ENCODE peak calls at places on chromosomes 1 and 21, in eight cellular contexts. Z is effector memory CD8-positive, alpha-beta T cell; X is EL; V is ureter; L is Panc1; S is NCI-H2081; W is activated gamma-delta T cell treated with Interleukin-2 at 50 U/mL for 16 hours; A is activated CD4-positive, alpha-beta T cell treated with anti-CD3 and anti-CD28 coated beads for 36 hours. R is an unnamed sample.

GRCh38 chr1:156551866-156552265 is 20.5 kb downstream of the IQGAP3 start:
- DNase-seq in X (peak), A (no peak), S (no peak), V (no peak), L (peak), Z (no peak), W (no peak), R (no peak)

GRCh38 chr1:101207891-101208290 is 28.9 kb upstream of the S1PR1 start:
- DNase-seq in L (no peak), X (no peak), S (no peak), W (no peak), Z (no peak), A (no peak), V (no peak), R (no peak)

GRCh38 chr1:21143752-21144151 is 32.9 kb downstream of the EIF4G3 start:
- DNase-seq in W (no peak), A (no peak), V (no peak), X (no peak), S (no peak), L (no peak), Z (no peak), R (no peak)

GRCh38 chr21:44425895-44426662 is 29.2 kb upstream of the LRRC3 start:
- DNase-seq in V (peak), S (no peak), X (no peak), A (no peak), Z (no peak), W (no peak), L (no peak), R (no peak)

GRCh38 chr1:17488977-17489739 is 49.7 kb upstream of the RCC2 start:
- DNase-seq in W (no peak), A (no peak), S (no peak), V (no peak), Z (no peak), L (no peak), X (no peak), R (no peak)

GRCh38 chr1:235708390-235708962 is 58.9 kb upstream of the GNG4 start:
- DNase-seq in W (no peak), S (peak), L (peak), A (peak), V (no peak), Z (no peak), X (peak), R (no peak)

GRCh38 chr1:25017436-25018109 is 87.5 kb upstream of the RUNX3 start:
- DNase-seq in V (no peak), L (no peak), W (no peak), Z (no peak), S (no peak), A (peak), X (peak), R (no peak)

GRCh38 chr1:171913385-171913784 is 72.1 kb downstream of the DNM3 start:
- DNase-seq in L (no peak), X (peak), A (no peak), W (no peak), S (peak), Z (no peak), V (no peak), R (no peak)

GRCh38 chr1:59560807-59561450 is 253.8 kb upstream of the HOOK1 start:
- DNase-seq in S (no peak), W (no peak), V (no peak), X (no peak), A (no peak), Z (no peak), L (no peak), R (no peak)

GRCh38 chr1:49995734-49996133 is 28.0 kb downstream of the AGBL4 start:
- DNase-seq in W (no peak), V (no peak), S (no peak), L (no peak), A (no peak), X (no peak), Z (no peak), R (no peak)

GRCh38 chr1:8651236-8651890 is 166.1 kb downstream of the RERE start:
- DNase-seq in V (no peak), Z (no peak), W (no peak), X (no peak), L (no peak), S (no peak), A (peak), R (no peak)